ENCODE peak calls at places on chromosomes 4 and X, in nine cellular contexts. U is HEK293T, J is GM23338, V is left lung, B is NCI-H2081, N is COR-L47, T is amygdala, K is T-helper 1 cell, Q is adipocyte. P is an unnamed sample.

GRCh38 chr4:156933633-156934258 is 37.9 kb downstream of the PDGFC start:
- DNase-seq in U (no peak), K (no peak), Q (peak), T (no peak), N (no peak), J (no peak), V (no peak), B (no peak), P (no peak)

GRCh38 chr4:81353861-81354260 is 117.8 kb downstream of the RASGEF1B start:
- DNase-seq in V (no peak), N (no peak), U (no peak), B (no peak), J (no peak), K (no peak), Q (no peak), T (no peak), P (no peak)

GRCh38 chr4:168220893-168221292 is 97.7 kb downstream of the DDX60 start:
- DNase-seq in Q (peak), U (no peak), V (no peak), B (no peak), J (no peak), T (no peak), K (no peak), N (no peak), P (no peak)

GRCh38 chr4:38489924-38490639 is 173.9 kb upstream of the KLF3 start:
- DNase-seq in B (no peak), V (no peak), U (no peak), K (peak), N (no peak), J (peak), T (no peak), Q (peak), P (no peak)

GRCh38 chr4:5780831-5781480 is 70.0 kb downstream of the EVC start:
- DNase-seq in K (no peak), Q (peak), T (no peak), B (no peak), U (no peak), N (no peak), J (no peak), V (no peak), P (no peak)

GRCh38 chr4:155248002-155248896 is 39.8 kb downstream of the NPY2R start:
- DNase-seq in J (peak), K (no peak), B (no peak), U (no peak), T (no peak), V (no peak), N (no peak), Q (no peak), P (no peak)

GRCh38 chrX:40153335-40154221 is 55.8 kb upstream of the BCOR start:
- DNase-seq in J (peak), Q (peak), T (no peak), K (peak), U (no peak), B (peak), V (peak), N (peak), P (peak)

GRCh38 chr4:99586322-99586721 is 11.7 kb downstream of the MTTP start:
- DNase-seq in T (no peak), K (no peak), Q (no peak), N (peak), V (no peak), U (no peak), B (no peak), J (no peak), P (no peak)

GRCh38 chr4:165398570-165398969 is 19.8 kb downstream of the CPE start:
- DNase-seq in B (peak), K (no peak), T (no peak), Q (no peak), V (no peak), J (peak), N (peak), U (peak), P (no peak)

GRCh38 chr4:6840062-6840976 is 57.8 kb downstream of the KIAA0232 start:
- DNase-seq in N (no peak), B (no peak), K (no peak), V (no peak), U (peak), T (no peak), J (no peak), Q (peak), P (no peak)

GRCh38 chr4:6674500-6675149 is 19.1 kb upstream of the S100P start:
- DNase-seq in U (no peak), B (peak), J (peak), N (peak), V (no peak), T (no peak), Q (peak), K (peak), P (peak)

GRCh38 chr4:110639207-110640092 is 16.6 kb upstream of the PITX2 start:
- DNase-seq in V (no peak), T (no peak), B (no peak), K (no peak), Q (no peak), U (no peak), N (no peak), J (peak), P (no peak)

GRCh38 chr4:102527695-102528094 is 26.5 kb downstream of the NFKB1 start:
- DNase-seq in T (no peak), V (no peak), K (peak), N (no peak), J (no peak), Q (peak), B (no peak), U (no peak), P (no peak)

GRCh38 chrX:11533211-11533651 is 132.5 kb downstream of the ARHGAP6 start:
- DNase-seq in T (no peak), J (peak), U (peak), V (no peak), B (peak), Q (peak), K (peak), N (peak), P (no peak)

GRCh38 chr4:7068279-7068842 is 497 bp upstream of the GRPEL1 start:
- DNase-seq in J (no peak), U (no peak), V (peak), N (no peak), B (no peak), K (no peak), Q (no peak), T (no peak), P (no peak)

GRCh38 chr4:132063829-132064228 is 1085.3 kb upstream of the PCDH10 start:
- DNase-seq in N (peak), K (no peak), T (no peak), V (no peak), U (no peak), J (no peak), B (no peak), Q (no peak), P (no peak)